ENCODE peak calls at places on chromosomes 3 and 15, in four cellular contexts. One of them, this sample, is unnamed.

GRCh38 chr15:77966540-77967290 is 110.8 kb downstream of the TBC1D2B start:
- DNase-seq in neuronal stem cell: no peak
- DNase-seq in mesendoderm: peak
- DNase-seq in H9: no peak
- DNase-seq in this sample: peak

GRCh38 chr15:29570931-29571727 is 251.1 kb downstream of the TJP1 start:
- DNase-seq in neuronal stem cell: peak
- DNase-seq in H9: peak
- DNase-seq in mesendoderm: peak
- DNase-seq in this sample: no peak

GRCh38 chr3:71254251-71254650 is 329.3 kb downstream of the FOXP1 start:
- DNase-seq in mesendoderm: no peak
- DNase-seq in H9: no peak
- DNase-seq in neuronal stem cell: no peak
- DNase-seq in this sample: peak

GRCh38 chr15:82995938-82996337 is 9.9 kb downstream of the RAMAC start:
- DNase-seq in mesendoderm: peak
- DNase-seq in neuronal stem cell: no peak
- DNase-seq in H9: no peak
- DNase-seq in this sample: peak

GRCh38 chr3:19213608-19214220 is 65.4 kb downstream of the KCNH8 start:
- DNase-seq in H9: peak
- DNase-seq in neuronal stem cell: no peak
- DNase-seq in mesendoderm: peak
- DNase-seq in this sample: no peak

GRCh38 chr3:70108072-70108471 is 108.5 kb downstream of the SAMMSON start:
- DNase-seq in mesendoderm: peak
- DNase-seq in neuronal stem cell: peak
- DNase-seq in H9: peak
- DNase-seq in this sample: peak

GRCh38 chr3:179175358-179175757 is 27.2 kb downstream of the PIK3CA start:
- DNase-seq in H9: no peak
- DNase-seq in mesendoderm: no peak
- DNase-seq in neuronal stem cell: no peak
- DNase-seq in this sample: peak

GRCh38 chr3:78848392-78849288 is 919.2 kb downstream of the ROBO1 start:
- DNase-seq in mesendoderm: no peak
- DNase-seq in neuronal stem cell: no peak
- DNase-seq in H9: no peak
- DNase-seq in this sample: no peak

GRCh38 chr3:30811174-30811795 is 83.2 kb downstream of the GADL1 start:
- DNase-seq in neuronal stem cell: no peak
- DNase-seq in H9: no peak
- DNase-seq in mesendoderm: no peak
- DNase-seq in this sample: no peak

GRCh38 chr15:73323374-73323955 is 45.3 kb downstream of the HCN4 start:
- DNase-seq in neuronal stem cell: no peak
- DNase-seq in mesendoderm: no peak
- DNase-seq in H9: no peak
- DNase-seq in this sample: no peak

GRCh38 chr15:73320619-73321180 is 48.1 kb downstream of the HCN4 start:
- DNase-seq in mesendoderm: no peak
- DNase-seq in neuronal stem cell: no peak
- DNase-seq in H9: no peak
- DNase-seq in this sample: no peak

GRCh38 chr15:73322665-73323373 is 45.9 kb downstream of the HCN4 start:
- DNase-seq in mesendoderm: no peak
- DNase-seq in H9: no peak
- DNase-seq in neuronal stem cell: no peak
- DNase-seq in this sample: no peak

GRCh38 chr15:73319460-73320245 is 49.1 kb downstream of the HCN4 start:
- DNase-seq in mesendoderm: no peak
- DNase-seq in H9: no peak
- DNase-seq in neuronal stem cell: no peak
- DNase-seq in this sample: no peak

DNA sequence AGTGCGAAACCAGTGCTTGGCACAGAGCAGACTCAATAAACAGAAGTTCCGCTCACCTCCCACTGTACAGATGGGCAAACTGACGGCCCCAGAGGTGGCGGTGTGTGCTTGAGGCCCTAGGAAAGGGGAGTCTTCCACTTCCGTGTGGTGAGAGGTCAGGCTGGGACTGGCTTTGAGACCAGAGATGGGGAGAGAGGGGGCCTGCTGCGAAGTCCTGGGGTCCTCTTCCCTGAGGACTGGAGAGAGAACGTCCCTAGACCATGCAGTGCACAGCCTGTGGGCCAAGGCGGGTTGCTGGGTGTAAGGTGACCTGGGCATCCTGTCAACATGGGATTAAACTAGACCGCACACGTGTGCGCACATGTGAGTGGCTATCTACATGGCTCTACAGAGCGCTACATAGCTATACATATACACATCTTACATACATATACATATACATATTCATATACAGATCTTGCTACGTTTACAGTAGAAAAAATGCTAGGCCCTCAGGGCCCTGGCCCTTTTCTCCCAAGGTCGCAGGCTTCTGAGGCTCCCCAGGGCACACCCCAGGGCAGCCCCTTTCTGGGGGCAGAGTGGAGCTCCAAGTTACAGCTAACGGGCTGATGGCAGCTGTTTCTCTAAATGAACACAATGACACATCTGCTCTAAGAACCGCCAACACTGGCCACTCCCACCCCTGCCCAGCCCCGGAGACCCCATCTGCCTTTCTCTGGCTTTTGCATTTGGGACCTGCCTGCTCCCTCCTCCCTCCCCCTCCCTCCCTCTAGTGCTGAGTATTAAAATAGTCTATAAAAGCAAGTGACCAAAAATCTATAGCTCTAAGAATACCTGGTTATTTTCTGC is 47.0 kb downstream of the HCN4 start:
- DNase-seq in neuronal stem cell: no peak
- DNase-seq in H9: no peak
- DNase-seq in mesendoderm: no peak
- DNase-seq in this sample: no peak
- H2BK5ac ChIP-seq in neuronal stem cell: peak
- H2BK5ac ChIP-seq in H9: no peak
- H2BK5ac ChIP-seq in mesendoderm: no peak
- H2BK5ac ChIP-seq in this sample: no peak

GRCh38 chr3:124773351-124774304 is 43.4 kb downstream of the UMPS start:
- DNase-seq in neuronal stem cell: no peak
- DNase-seq in mesendoderm: no peak
- DNase-seq in H9: no peak
- DNase-seq in this sample: no peak

GRCh38 chr3:124774305-124774673 is 44.0 kb downstream of the UMPS start:
- DNase-seq in H9: peak
- DNase-seq in mesendoderm: peak
- DNase-seq in neuronal stem cell: peak
- DNase-seq in this sample: peak

GRCh38 chr3:124776856-124777255 is 46.6 kb downstream of the UMPS start:
- DNase-seq in mesendoderm: no peak
- DNase-seq in neuronal stem cell: no peak
- DNase-seq in H9: no peak
- DNase-seq in this sample: no peak

GRCh38 chr3:124775776-124776336 is 45.6 kb downstream of the UMPS start:
- DNase-seq in neuronal stem cell: no peak
- DNase-seq in mesendoderm: no peak
- DNase-seq in H9: no peak
- DNase-seq in this sample: no peak

DNA sequence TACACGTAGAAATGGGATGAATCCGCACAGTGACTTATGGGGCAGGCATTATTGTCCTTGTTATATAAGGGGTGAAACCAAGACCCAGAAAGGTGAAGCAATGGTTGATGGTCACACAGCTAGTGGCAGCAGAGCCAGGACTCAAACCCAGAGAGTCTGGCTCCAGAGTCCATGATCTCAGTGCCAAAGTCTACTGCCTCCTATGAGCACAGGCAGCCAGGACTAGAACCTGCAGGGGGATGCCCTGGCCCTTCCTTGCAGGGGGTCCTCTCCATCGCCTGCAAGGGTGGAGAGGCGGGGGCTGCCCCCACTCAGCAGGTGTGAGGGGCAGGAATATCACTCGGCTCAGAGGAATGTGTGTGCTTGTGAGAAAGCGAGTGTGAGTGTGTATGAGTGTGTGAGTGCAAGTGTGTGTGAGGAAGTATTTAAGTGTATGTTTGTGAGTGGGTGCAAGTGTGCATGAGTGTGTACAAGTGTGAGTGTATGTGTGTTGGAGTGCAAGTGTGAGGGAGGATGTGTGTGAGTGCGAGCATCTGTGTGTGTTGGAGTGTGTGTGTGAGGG is 44.7 kb downstream of the UMPS start:
- DNase-seq in neuronal stem cell: no peak
- DNase-seq in mesendoderm: no peak
- DNase-seq in H9: no peak
- DNase-seq in this sample: no peak
- H2BK5ac ChIP-seq in neuronal stem cell: no peak
- H2BK5ac ChIP-seq in mesendoderm: peak
- H2BK5ac ChIP-seq in H9: no peak
- H2BK5ac ChIP-seq in this sample: peak

GRCh38 chr3:173410836-173411235 is 13.3 kb downstream of the NLGN1 start:
- DNase-seq in H9: no peak
- DNase-seq in mesendoderm: no peak
- DNase-seq in neuronal stem cell: no peak
- DNase-seq in this sample: no peak

GRCh38 chr3:173411288-173412064 is 13.9 kb downstream of the NLGN1 start:
- DNase-seq in H9: no peak
- DNase-seq in neuronal stem cell: no peak
- DNase-seq in mesendoderm: peak
- DNase-seq in this sample: peak
- H2BK5ac ChIP-seq in H9: no peak
- H2BK5ac ChIP-seq in neuronal stem cell: no peak
- H2BK5ac ChIP-seq in mesendoderm: no peak
- H2BK5ac ChIP-seq in this sample: no peak

GRCh38 chr15:80003934-80004472 is 33.0 kb upstream of the BCL2A1 start:
- DNase-seq in mesendoderm: no peak
- DNase-seq in H9: no peak
- DNase-seq in neuronal stem cell: no peak
- DNase-seq in this sample: no peak
- H2BK5ac ChIP-seq in mesendoderm: peak
- H2BK5ac ChIP-seq in H9: no peak
- H2BK5ac ChIP-seq in neuronal stem cell: no peak
- H2BK5ac ChIP-seq in this sample: no peak

GRCh38 chr3:102091358-102091757 is 242.0 kb downstream of the NFKBIZ start:
- DNase-seq in H9: no peak
- DNase-seq in mesendoderm: no peak
- DNase-seq in neuronal stem cell: no peak
- DNase-seq in this sample: no peak
- H2BK5ac ChIP-seq in H9: no peak
- H2BK5ac ChIP-seq in mesendoderm: no peak
- H2BK5ac ChIP-seq in neuronal stem cell: no peak
- H2BK5ac ChIP-seq in this sample: peak

This sample was measured in IMR-90.